ENCODE peak calls at places on chromosomes 1 and 21, in ten cellular contexts. Z is CD8-positive, alpha-beta T cell; I is brain microvascular endothelial cell; Y is left ventricle myocardium inferior; M is prostate gland; F is A673; D is IMR-90; X is SJSA1; L is esophagus squamous epithelium; Q is mesendoderm. G is an unnamed sample.

GRCh38 chr1:117585086-117585485 is 20.8 kb upstream of the TENT5C start:
- DNase-seq in L (no peak), I (no peak), Z (no peak), M (no peak), Y (no peak), F (no peak), Q (no peak), D (no peak), X (no peak), G (no peak)

GRCh38 chr21:34215911-34216310 is 142.5 kb downstream of the MRPS6 start:
- DNase-seq in Z (no peak), I (no peak), X (no peak), F (no peak), D (no peak), M (no peak), Q (no peak), Y (no peak), L (no peak), G (no peak)

GRCh38 chr1:234996245-234996757 is 132.3 kb downstream of the TOMM20 start:
- DNase-seq in I (no peak), D (no peak), X (no peak), L (no peak), Q (no peak), M (no peak), Z (no peak), Y (no peak), F (no peak), G (no peak)

GRCh38 chr1:71049951-71050598 is 2.5 kb upstream of the PTGER3 start:
- DNase-seq in Y (no peak), X (no peak), Q (peak; percentile 73), I (peak; percentile 60), F (peak; percentile 88), M (peak; percentile 32), L (no peak), Z (no peak), D (peak; percentile 72), G (peak; percentile 45)

GRCh38 chr1:209769956-209770355 is 14.1 kb downstream of the TRAF3IP3 start:
- DNase-seq in I (peak; percentile 45), D (no peak), L (no peak), M (no peak), Z (no peak), Y (no peak), F (peak; percentile 85), Q (no peak), X (no peak), G (no peak)

GRCh38 chr1:47324682-47325081 is 8.9 kb upstream of the CMPK1 start:
- DNase-seq in Q (no peak), Z (no peak), I (no peak), Y (no peak), L (no peak), F (peak; percentile 38), X (no peak), M (no peak), D (no peak), G (no peak)

GRCh38 chr1:47986741-47987140 is 10.4 kb downstream of the TRABD2B start:
- DNase-seq in Z (no peak), Q (no peak), D (no peak), F (peak; percentile 34), X (peak; percentile 18), L (no peak), I (no peak), Y (peak; percentile 61), M (no peak), G (no peak)

GRCh38 chr1:152870831-152871730 is 7.0 kb upstream of the SMCP start:
- DNase-seq in M (no peak), L (no peak), I (no peak), F (peak; percentile 63), D (peak; percentile 1), Y (no peak), Z (no peak), X (no peak), Q (peak; percentile 82), G (no peak)

GRCh38 chr1:198497326-198498220 is 42.9 kb downstream of the ATP6V1G3 start:
- DNase-seq in Z (no peak), X (no peak), F (peak; percentile 7), I (peak; percentile 33), M (no peak), D (peak; percentile 80), Y (no peak), L (no peak), Q (no peak), G (no peak)

GRCh38 chr21:34764715-34765284 is 96.0 kb downstream of the CLIC6 start:
- DNase-seq in D (no peak), Q (no peak), M (no peak), F (no peak), Y (no peak), I (no peak), X (no peak), L (no peak), Z (no peak), G (no peak)

GRCh38 chr21:41232055-41232454 is 64.1 kb downstream of the BACE2 start:
- DNase-seq in Z (no peak), F (no peak), Y (no peak), Q (no peak), D (no peak), L (no peak), M (no peak), X (no peak), I (no peak), G (no peak)

GRCh38 chr1:43492816-43493215 is 37.9 kb upstream of the PTPRF start:
- DNase-seq in X (no peak), D (peak; percentile 36), Q (no peak), Y (no peak), M (peak; percentile 67), Z (no peak), L (no peak), F (no peak), I (no peak), G (no peak)

GRCh38 chr1:162081316-162081715 is 11.8 kb downstream of the NOS1AP start:
- DNase-seq in D (no peak), Y (no peak), F (no peak), Q (no peak), L (no peak), M (no peak), I (no peak), Z (no peak), X (no peak), G (no peak)

GRCh38 chr1:92186081-92186480 is 31.6 kb upstream of the C1orf146 start:
- DNase-seq in Z (no peak), F (no peak), I (peak; percentile 41), D (peak; percentile 73), X (no peak), L (no peak), M (no peak), Q (no peak), Y (no peak), G (no peak)

GRCh38 chr1:240646861-240647260 is 34.9 kb upstream of the GREM2 start:
- DNase-seq in F (no peak), Y (no peak), M (no peak), L (no peak), D (no peak), Q (no peak), I (no peak), Z (no peak), X (no peak), G (no peak)

GRCh38 chr1:240649733-240650700 is 38.1 kb upstream of the GREM2 start:
- DNase-seq in F (no peak), D (no peak), Q (no peak), M (no peak), Z (no peak), X (no peak), L (no peak), Y (no peak), I (no peak), G (no peak)

GRCh38 chr1:240644732-240645131 is 32.8 kb upstream of the GREM2 start:
- DNase-seq in L (no peak), Q (no peak), M (no peak), X (no peak), F (no peak), Z (no peak), Y (no peak), I (no peak), D (no peak), G (no peak)
- H3K27ac ChIP-seq in L (no peak overlapping the region), Q (no peak overlapping the region), M (no peak overlapping the region), X (no peak overlapping the region), F (no peak overlapping the region), Z (no peak overlapping the region), Y (no peak overlapping the region), I (no peak overlapping the region), D (no peak overlapping the region), G (no peak overlapping the region)

DNA sequence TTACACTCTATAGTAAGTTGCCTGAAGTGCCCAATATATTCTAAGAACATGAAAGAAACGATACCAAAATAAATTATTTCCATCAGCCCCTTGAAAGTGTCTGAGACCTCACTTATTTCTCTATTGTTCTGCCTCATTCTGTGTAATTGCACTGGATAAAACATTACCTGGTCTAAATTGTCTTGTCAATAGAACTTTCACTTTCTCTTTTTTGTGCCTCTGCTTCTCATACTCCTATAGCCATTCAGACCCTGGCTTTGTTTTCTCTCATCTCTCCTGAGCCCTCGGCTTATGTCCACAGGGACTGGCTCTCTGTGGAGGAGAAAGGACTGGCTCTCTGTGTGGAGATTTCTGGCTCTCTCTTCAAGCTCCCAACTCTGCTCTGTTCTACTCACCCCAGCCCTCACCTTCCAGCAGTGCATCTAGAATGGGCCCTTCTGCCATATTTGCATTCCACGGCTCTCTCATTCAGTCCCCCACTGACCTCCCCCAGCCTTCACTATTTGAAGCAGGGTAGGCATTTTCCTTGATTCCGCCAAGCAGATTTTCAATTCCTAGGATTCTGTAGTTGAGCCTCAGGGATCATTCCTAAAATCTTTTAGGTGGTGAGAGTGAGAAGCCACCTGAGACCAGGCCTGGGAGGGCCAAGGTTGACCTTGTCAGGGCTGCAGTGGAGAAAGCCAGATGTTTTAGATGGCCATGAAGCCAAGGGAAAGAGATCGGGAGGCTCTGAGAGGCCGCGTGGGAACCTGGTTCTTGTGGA is 15.9 kb upstream of the GALNT2 start:
- DNase-seq in F (no peak), L (no peak), Q (no peak), X (no peak), D (no peak), Z (no peak), I (no peak), M (no peak), Y (no peak), G (no peak)
- H3K27me3 ChIP-seq in F (no peaks in the 10 kb centered on the region), L (peaks cover 6% of the 10 kb centered on the region), Q (no peaks in the 10 kb centered on the region), X (no peaks in the 10 kb centered on the region), D (peaks cover 29% of the 10 kb centered on the region), Z (no peaks in the 10 kb centered on the region), I (no peaks in the 10 kb centered on the region), M (no peaks in the 10 kb centered on the region), Y (peaks cover 11% of the 10 kb centered on the region), G (no peaks in the 10 kb centered on the region)

DNA sequence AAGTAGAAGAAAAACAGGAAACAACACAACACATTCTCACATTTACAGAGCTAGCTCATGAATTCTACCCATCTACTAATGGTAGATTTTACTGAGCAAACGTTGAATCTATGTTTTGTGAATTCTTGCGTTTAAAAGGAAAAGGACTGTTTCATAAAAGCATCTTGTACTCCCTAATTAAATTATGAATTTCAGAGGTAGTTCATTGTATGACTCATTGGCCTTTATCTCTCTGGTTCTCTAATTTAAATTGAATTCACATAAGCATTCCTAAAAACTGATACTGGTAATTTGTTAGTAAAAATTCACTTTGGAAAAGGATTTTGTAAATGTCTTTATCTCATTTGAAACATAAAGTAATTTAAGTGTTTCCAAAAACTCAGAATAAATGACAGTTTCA is 687.3 kb downstream of the BRINP3 start:
- DNase-seq in X (no peak), Z (no peak), Y (no peak), L (no peak), Q (no peak), M (no peak), F (no peak), I (no peak), D (peak; percentile 8), G (no peak)
- H3K27ac ChIP-seq in X (no peak overlapping the region), Z (no peak overlapping the region), Y (no peak overlapping the region), L (no peak overlapping the region), Q (no peak overlapping the region), M (no peak overlapping the region), F (no peak overlapping the region), I (no peak overlapping the region), D (no peak overlapping the region), G (no peak overlapping the region)

GRCh38 chr1:227731241-227731677 is 3.8 kb downstream of the JMJD4 start:
- DNase-seq in Q (no peak), I (no peak), M (no peak), Z (no peak), D (no peak), Y (no peak), X (no peak), L (no peak), F (no peak), G (no peak)
- H3K27me3 ChIP-seq in Q (no peaks in the 10 kb centered on the region), I (no peaks in the 10 kb centered on the region), M (no peaks in the 10 kb centered on the region), Z (no peaks in the 10 kb centered on the region), D (no peaks in the 10 kb centered on the region), Y (no peaks in the 10 kb centered on the region), X (no peaks in the 10 kb centered on the region), L (no peaks in the 10 kb centered on the region), F (no peaks in the 10 kb centered on the region), G (no peaks in the 10 kb centered on the region)